ENCODE peak calls at places on chromosomes 11 and 22, in nine cellular contexts. I, G, N, Y, K, D, Q, O and X are unnamed samples.

GRCh38 chr22:36541831-36542391 is 12.9 kb upstream of the EIF3D start:
- DNase-seq in G (no peak), K (no peak), D (no peak), I (no peak), O (peak; percentile 93), Q (no peak), Y (no peak), N (no peak), X (no peak)

GRCh38 chr11:122398167-122398566 is 257.4 kb upstream of the UBASH3B start:
- DNase-seq in D (no peak), N (no peak), I (no peak), Q (no peak), O (no peak), G (no peak), K (no peak), Y (no peak), X (no peak)

GRCh38 chr22:20298803-20299735 is 20.8 kb downstream of the DGCR6L start:
- DNase-seq in D (peak; percentile 89), G (peak; percentile 70), Q (peak; percentile 90), I (peak; percentile 83), N (peak; percentile 98), O (peak; percentile 77), Y (peak; percentile 89), K (peak; percentile 84), X (peak; percentile 21)

GRCh38 chr22:27815826-27816530 is 14.4 kb upstream of the MN1 start:
- DNase-seq in G (no peak), I (no peak), O (no peak), N (no peak), Q (no peak), D (no peak), Y (no peak), K (no peak), X (no peak)

GRCh38 chr11:32890843-32891656 is 1.6 kb upstream of the QSER1 start:
- DNase-seq in N (no peak), I (no peak), K (no peak), Q (no peak), Y (no peak), G (no peak), D (no peak), O (no peak), X (no peak)

GRCh38 chr11:74024630-74025029 is 15.7 kb upstream of the UCP3 start:
- DNase-seq in G (peak; percentile 90), N (no peak), I (peak; percentile 73), K (peak; percentile 64), O (peak; percentile 62), Q (peak; percentile 56), Y (no peak), D (peak; percentile 42), X (no peak)

GRCh38 chr11:100801225-100801999 is 114.3 kb downstream of the ARHGAP42 start:
- DNase-seq in D (no peak), N (no peak), Y (no peak), Q (no peak), O (no peak), G (no peak), I (no peak), K (no peak), X (no peak)

GRCh38 chr22:37383342-37383741 is 43.9 kb downstream of the ELFN2 start:
- DNase-seq in Y (no peak), Q (no peak), I (no peak), K (no peak), N (peak; percentile 54), G (no peak), O (no peak), D (no peak), X (no peak)

GRCh38 chr11:121557348-121557747 is 104.6 kb upstream of the SORL1-AS1 start:
- DNase-seq in Y (no peak), I (no peak), N (no peak), G (no peak), Q (no peak), O (peak; percentile 67), K (no peak), D (no peak), X (no peak)

GRCh38 chr11:124946735-124947141 is 7.3 kb upstream of the CCDC15 start:
- DNase-seq in D (no peak), Y (no peak), K (no peak), N (no peak), I (no peak), O (peak; percentile 86), G (no peak), Q (no peak), X (no peak)

GRCh38 chr11:83436855-83437254 is 150.7 kb upstream of the CCDC90B start:
- DNase-seq in G (no peak), O (no peak), Q (no peak), N (no peak), Y (no peak), D (no peak), K (no peak), I (no peak), X (no peak)

GRCh38 chr11:86551286-86551685 is 121.1 kb downstream of the ME3 start:
- DNase-seq in D (no peak), Q (peak; percentile 67), I (no peak), O (peak; percentile 81), Y (no peak), G (no peak), N (no peak), K (no peak), X (no peak)

GRCh38 chr22:28983190-28983589 is 78.4 kb downstream of the C22orf31 start:
- DNase-seq in I (no peak), Y (no peak), O (peak; percentile 33), D (no peak), Q (no peak), K (no peak), G (no peak), N (no peak), X (no peak)

GRCh38 chr11:47886096-47886495 is 37.9 kb upstream of the NUP160 start:
- DNase-seq in O (peak; percentile 15), Y (no peak), I (no peak), Q (peak; percentile 17), D (peak; percentile 58), G (peak; percentile 51), K (no peak), N (no peak), X (no peak)

DNA sequence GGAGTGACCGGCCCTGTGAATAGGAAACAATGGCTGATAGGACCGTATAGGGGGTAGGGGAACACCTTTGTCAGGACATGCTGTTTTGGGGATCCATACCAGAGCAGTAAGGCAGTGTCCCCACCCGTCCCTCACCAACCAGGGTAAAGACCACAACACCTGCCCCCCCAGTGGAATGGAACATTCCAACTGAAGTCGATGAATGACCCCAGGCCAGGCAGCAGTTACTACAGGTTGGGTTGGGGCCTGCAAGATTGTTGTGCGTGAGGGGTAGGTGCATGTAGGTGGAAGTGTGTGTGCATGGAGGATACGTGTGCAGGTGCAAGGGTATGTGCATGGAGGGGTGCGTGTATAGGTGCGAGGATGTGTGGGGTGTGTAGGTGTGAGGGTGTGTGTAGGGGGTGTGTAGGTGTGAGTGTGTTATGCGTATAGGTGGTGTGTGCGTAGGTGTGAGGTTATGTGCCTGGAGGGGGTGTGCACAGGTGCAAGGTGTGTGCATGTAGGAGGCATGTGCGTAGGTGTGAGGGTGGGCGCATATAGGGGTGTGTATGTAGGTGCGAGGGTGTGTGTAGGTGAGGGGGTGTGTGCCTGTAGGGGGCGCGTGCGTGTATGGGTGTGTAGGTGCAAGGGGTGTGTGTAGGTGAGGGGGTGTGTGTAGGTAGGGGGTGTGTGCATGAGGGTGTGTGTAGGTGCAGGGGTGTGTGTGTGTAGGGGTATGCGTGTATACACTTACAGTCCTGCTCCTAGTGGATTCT is 32.9 kb downstream of the PISD start:
- DNase-seq in Y (peak; percentile 49), Q (no peak), K (no peak), G (no peak), I (no peak), O (no peak), N (no peak), D (no peak), X (no peak)
- TF ChIP-seq CTCF in Y (no peak), Q (no peak), K (no peak), G (no peak), I (no peak), O (no peak), N (no peak), D (no peak), X (no peak)

DNA sequence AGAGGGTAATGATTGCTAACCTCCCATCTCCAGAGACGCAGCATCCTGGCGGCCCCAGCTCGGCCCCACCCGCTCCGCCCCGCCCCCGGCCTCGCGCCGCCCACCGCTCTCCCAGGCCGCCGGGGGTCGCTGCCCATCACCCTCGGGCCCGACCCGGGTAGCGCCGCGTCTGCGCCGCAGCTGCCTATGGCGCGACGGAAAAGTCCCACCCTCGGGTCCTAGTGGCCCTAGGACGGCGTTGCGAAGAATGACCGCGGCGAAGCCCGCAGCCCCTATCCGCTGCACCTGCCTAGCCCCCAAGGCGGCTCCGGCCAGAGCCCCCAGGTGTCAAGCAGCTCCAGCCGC is 457 bp downstream of the CPSF7 start:
- DNase-seq in Y (peak; percentile 74), N (peak; percentile 94), G (peak; percentile 55), K (peak; percentile 63), O (peak; percentile 46), I (peak; percentile 34), Q (peak; percentile 51), D (no peak), X (no peak)
- H3K36me3 ChIP-seq in Y (peaks cover 50% of the 10 kb centered on the region), N (peaks cover 47% of the 10 kb centered on the region), G (peaks cover 38% of the 10 kb centered on the region), K (peaks cover 46% of the 10 kb centered on the region), O (peaks cover 20% of the 10 kb centered on the region), I (peaks cover 3% of the 10 kb centered on the region), Q (peaks cover 14% of the 10 kb centered on the region), D (peaks cover 23% of the 10 kb centered on the region), X (peaks cover 7% of the 10 kb centered on the region)

GRCh38 chr11:71256080-71256479 is 3.7 kb upstream of the SHANK2 start:
- DNase-seq in Q (no peak), I (no peak), G (no peak), D (no peak), N (peak; percentile 3), O (no peak), Y (no peak), K (no peak), X (no peak)
- TF ChIP-seq CTCF in Q (no peak), I (no peak), G (no peak), D (no peak), N (no peak), O (no peak), Y (no peak), K (no peak), X (no peak)

DNA sequence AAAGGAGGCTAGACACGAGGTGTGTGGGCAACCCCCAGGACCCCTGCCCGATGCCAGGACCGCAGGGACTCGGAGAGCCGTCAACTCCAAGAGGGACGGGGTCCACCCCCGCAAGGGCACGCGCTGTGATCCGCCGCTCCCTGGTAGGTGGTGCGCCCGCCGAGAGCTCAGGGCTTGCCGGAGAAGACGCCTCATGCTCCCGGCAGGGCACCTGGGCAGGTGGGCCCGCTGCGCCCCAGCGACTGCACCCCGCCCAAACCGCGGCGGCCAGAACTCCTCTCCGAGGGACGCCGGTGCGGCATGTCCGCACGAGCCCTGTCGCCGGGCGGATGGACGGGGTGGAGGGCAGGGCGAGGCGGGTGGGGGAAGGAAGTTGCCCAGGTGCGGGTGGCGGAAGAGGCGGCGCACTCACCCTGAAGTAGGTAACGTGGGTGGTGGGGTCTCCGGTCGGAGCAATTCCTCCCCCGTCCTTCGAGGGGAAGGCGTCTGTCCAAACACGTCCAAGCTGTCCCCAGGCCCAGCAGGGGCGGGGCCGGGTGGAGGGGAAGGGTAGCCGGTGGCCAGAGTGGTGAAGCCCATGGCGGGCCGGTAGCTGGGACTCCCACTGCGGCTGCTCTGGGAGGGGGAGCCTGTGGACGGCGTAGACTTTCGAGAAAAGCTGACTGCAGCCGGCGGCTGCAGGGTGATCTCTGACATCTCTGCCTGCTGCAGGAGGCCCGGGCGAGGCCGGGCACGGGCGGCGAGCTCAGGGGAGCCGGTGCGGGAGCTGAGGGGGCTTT is 37.2 kb downstream of the IGSF9B start:
- DNase-seq in Q (no peak), Y (no peak), D (no peak), K (no peak), O (no peak), I (no peak), G (no peak), N (peak; percentile 82), X (no peak)
- H3K36me3 ChIP-seq in Q (no peaks in the 10 kb centered on the region), Y (no peaks in the 10 kb centered on the region), D (peaks cover 4% of the 10 kb centered on the region), K (peaks cover 58% of the 10 kb centered on the region), O (no peaks in the 10 kb centered on the region), I (no peaks in the 10 kb centered on the region), G (peaks cover 39% of the 10 kb centered on the region), N (no peaks in the 10 kb centered on the region), X (peaks cover 23% of the 10 kb centered on the region)